ENCODE peak calls at places on chromosomes 5 and 9, in seven cellular contexts. J is Peyer's patch, H is spleen, O is A549, B is tibial nerve, E is heart left ventricle, S is HCT116. K is an unnamed sample.

GRCh38 chr9:135702002-135702721 is at the start of gene KCNT1:
- DNase-seq in J (no peak), H (no peak), O (peak), B (no peak), E (no peak), S (no peak), K (peak)

GRCh38 chr5:176943816-176944215 is 44.7 kb upstream of the HK3 start:
- DNase-seq in J (no peak), H (no peak), O (no peak), B (no peak), E (no peak), S (no peak), K (no peak)

GRCh38 chr5:65127181-65127901 is 354.4 kb downstream of the ADAMTS6 start:
- DNase-seq in J (no peak), H (no peak), O (no peak), B (no peak), E (no peak), S (no peak), K (no peak)

GRCh38 chr9:137045294-137046093 is 483 bp downstream of the NPDC1 start:
- DNase-seq in J (no peak), H (no peak), O (no peak), B (no peak), E (no peak), S (no peak), K (no peak)

GRCh38 chr9:78676623-78677022 is 379.7 kb downstream of the PSAT1 start:
- DNase-seq in J (no peak), H (no peak), O (no peak), B (no peak), E (no peak), S (no peak), K (no peak)

GRCh38 chr9:136244116-136244775 is 1.4 kb downstream of the QSOX2 start:
- DNase-seq in J (peak), H (no peak), O (no peak), B (no peak), E (no peak), S (no peak), K (no peak)

GRCh38 chr9:112032733-112033132 is 136.1 kb downstream of the UGCG start:
- DNase-seq in J (no peak), H (no peak), O (no peak), B (no peak), E (no peak), S (no peak), K (no peak)

GRCh38 chr5:153496835-153497234 is 6.4 kb downstream of the GRIA1 start:
- DNase-seq in J (no peak), H (no peak), O (peak), B (no peak), E (no peak), S (peak), K (no peak)

GRCh38 chr9:97412628-97413382 is 909 bp downstream of the TDRD7 start:
- DNase-seq in J (peak), H (no peak), O (no peak), B (no peak), E (no peak), S (no peak), K (no peak)

GRCh38 chr9:100575765-100576368 is 2.0 kb upstream of the CAVIN4 start:
- DNase-seq in J (no peak), H (no peak), O (no peak), B (no peak), E (no peak), S (no peak), K (no peak)

GRCh38 chr9:105046907-105047651 is 119.1 kb upstream of the ABCA1 start:
- DNase-seq in J (no peak), H (no peak), O (no peak), B (no peak), E (no peak), S (no peak), K (no peak)

GRCh38 chr9:28064241-28064640 is 491.0 kb upstream of the C9orf72 start:
- DNase-seq in J (no peak), H (no peak), O (no peak), B (no peak), E (no peak), S (no peak), K (no peak)

GRCh38 chr9:84778537-84778936 is 109.0 kb downstream of the NTRK2 start:
- DNase-seq in J (no peak), H (no peak), O (no peak), B (no peak), E (no peak), S (no peak), K (no peak)

GRCh38 chr5:134904621-134905245 is at the start of gene PCBD2:
- DNase-seq in J (peak), H (peak), O (peak), B (peak), E (peak), S (peak), K (peak)

GRCh38 chr5:61301820-61302563 is 30.1 kb upstream of the ZSWIM6 start:
- DNase-seq in J (no peak), H (no peak), O (peak), B (no peak), E (peak), S (peak), K (peak)

GRCh38 chr5:126015244-126016054 is 407.8 kb upstream of the GRAMD2B start:
- DNase-seq in J (no peak), H (no peak), O (no peak), B (no peak), E (no peak), S (no peak), K (no peak)

GRCh38 chr9:129703667-129704355 is 38.4 kb downstream of the PRRX2 start:
- DNase-seq in J (no peak), H (no peak), O (no peak), B (peak), E (no peak), S (no peak), K (no peak)

GRCh38 chr9:121744002-121744686 is 92.7 kb downstream of the DAB2IP start:
- DNase-seq in J (peak), H (peak), O (peak), B (peak), E (peak), S (no peak), K (peak)

GRCh38 chr5:168365581-168366081 is 74.2 kb downstream of the WWC1 start:
- DNase-seq in J (no peak), H (no peak), O (peak), B (no peak), E (no peak), S (peak), K (peak)

GRCh38 chr9:120928720-120929389 is 2.3 kb upstream of the TRAF1 start:
- DNase-seq in J (peak), H (peak), O (peak), B (peak), E (peak), S (no peak), K (peak)

GRCh38 chr9:3401556-3401955 is 124.2 kb downstream of the RFX3 start:
- DNase-seq in J (no peak), H (no peak), O (no peak), B (no peak), E (no peak), S (peak), K (no peak)

GRCh38 chr5:5420251-5420650 is 2.2 kb upstream of the ICE1 start:
- DNase-seq in J (no peak), H (no peak), O (no peak), B (no peak), E (no peak), S (no peak), K (no peak)

GRCh38 chr5:14183187-14183939 is 40.2 kb downstream of the TRIO start:
- DNase-seq in J (no peak), H (no peak), O (no peak), B (no peak), E (peak), S (no peak), K (no peak)

GRCh38 chr9:99732715-99733114 is 89.0 kb upstream of the NR4A3 start:
- DNase-seq in J (no peak), H (no peak), O (no peak), B (no peak), E (no peak), S (no peak), K (no peak)

GRCh38 chr9:69104830-69105527 is 69.1 kb upstream of the TJP2 start:
- DNase-seq in J (no peak), H (no peak), O (no peak), B (no peak), E (no peak), S (peak), K (peak)

GRCh38 chr5:110258460-110258859 is 468.0 kb downstream of the TMEM232 start:
- DNase-seq in J (no peak), H (no peak), O (no peak), B (no peak), E (no peak), S (no peak), K (no peak)

GRCh38 chr5:6717687-6718086 is 4.5 kb downstream of the TENT4A start:
- DNase-seq in J (no peak), H (no peak), O (no peak), B (no peak), E (no peak), S (no peak), K (no peak)

GRCh38 chr5:150146862-150147579 is 8.6 kb downstream of the PDGFRB start:
- DNase-seq in J (no peak), H (no peak), O (no peak), B (no peak), E (no peak), S (no peak), K (no peak)

GRCh38 chr9:29322240-29322639 is 1749.0 kb upstream of the C9orf72 start:
- DNase-seq in J (no peak), H (no peak), O (no peak), B (no peak), E (no peak), S (no peak), K (no peak)

DNA sequence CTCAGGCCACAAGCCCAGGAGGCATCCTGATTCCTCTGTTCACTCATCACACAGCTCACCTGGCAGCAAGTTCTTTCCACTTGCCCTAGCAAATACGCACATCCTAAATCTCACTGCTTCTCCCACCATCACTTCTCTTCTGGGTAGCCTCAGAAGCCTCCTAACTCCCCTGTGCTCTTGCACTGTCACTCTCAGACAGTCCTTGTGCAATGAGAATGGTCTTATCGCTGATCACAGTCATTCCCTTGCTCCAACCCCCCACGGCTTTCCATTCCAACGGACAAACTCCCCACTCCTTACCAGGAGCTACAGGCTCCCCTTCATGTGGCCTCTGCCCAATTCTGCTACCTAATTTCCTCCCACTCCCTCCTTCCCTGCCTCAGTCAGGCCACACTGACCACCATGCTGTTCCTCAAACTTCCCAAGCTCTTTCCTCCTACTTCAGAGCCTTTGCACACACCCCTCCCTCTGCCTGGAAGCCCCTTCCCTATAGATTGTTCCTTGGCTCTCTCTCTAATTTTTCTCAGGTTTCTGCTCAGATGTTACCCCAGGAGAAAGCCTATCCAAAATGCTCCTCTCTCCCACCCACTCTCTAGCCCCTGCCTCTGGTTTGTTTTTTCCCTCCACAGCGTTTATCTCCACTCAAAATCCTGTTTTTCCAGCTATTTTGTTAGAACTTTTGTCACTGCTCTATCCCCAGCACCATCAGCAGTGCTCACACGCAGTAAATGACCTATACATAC is 34.1 kb upstream of the TNFAIP8 start:
- DNase-seq in J (no peak), H (no peak), O (no peak), B (no peak), E (no peak), S (no peak), K (no peak)
- TF ChIP-seq POLR2A in J (no peak), H (no peak), O (no peak), B (no peak), E (no peak), S (no peak), K (no peak)

DNA sequence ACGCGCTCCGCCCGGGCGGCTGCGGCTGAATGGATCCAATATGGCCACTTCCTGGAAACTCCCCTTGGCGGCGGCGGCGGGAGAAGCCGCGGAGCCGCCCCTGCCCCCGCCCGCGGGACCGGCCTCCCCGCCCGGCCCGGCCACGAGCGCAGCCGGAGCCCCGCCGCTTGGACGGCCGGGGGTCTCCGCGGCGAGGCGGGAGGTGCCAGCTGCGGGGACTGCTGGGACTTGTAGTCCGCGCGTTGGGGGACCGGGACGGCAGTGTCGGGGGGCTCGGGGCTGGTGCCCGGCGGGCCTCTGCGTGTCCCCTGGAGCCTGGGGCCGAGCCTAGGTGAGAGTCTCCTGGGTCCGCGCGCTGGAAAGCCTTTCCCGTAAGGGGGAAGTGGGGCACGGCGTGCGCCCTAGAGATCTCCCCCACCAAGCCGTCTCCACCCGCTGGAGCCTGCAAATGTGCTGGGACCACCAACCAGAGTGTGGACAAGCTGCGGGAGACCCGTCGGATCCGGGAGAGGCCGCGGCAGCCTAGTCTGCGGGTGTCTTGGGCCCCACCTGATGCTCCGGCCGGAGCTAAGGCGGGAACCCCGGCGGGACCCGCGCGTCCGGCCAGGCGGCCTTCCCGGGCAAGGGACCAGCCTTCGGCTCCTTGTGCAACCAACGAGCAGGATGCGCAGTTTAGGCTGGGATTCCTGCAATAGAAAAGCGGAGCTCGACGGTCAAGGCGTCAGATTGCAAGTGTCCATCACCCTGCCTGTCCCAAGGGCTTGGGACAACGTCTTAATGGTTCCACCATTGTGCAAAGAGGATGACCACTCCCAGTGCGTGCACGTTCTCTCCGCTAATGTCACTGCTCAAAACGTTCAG is at the start of gene SEPTIN8:
- DNase-seq in J (no peak), H (peak), O (peak), B (no peak), E (peak), S (no peak), K (peak)
- H3K27ac ChIP-seq in J (peak), H (peak), O (peak), B (peak), E (peak), S (peak), K (peak)

GRCh38 chr9:134026561-134026960 is 1.3 kb downstream of the BRD3OS start:
- DNase-seq in J (no peak), H (peak), O (no peak), B (no peak), E (no peak), S (no peak), K (no peak)

GRCh38 chr9:134027561-134027960 is 2.3 kb downstream of the BRD3OS start:
- DNase-seq in J (no peak), H (peak), O (no peak), B (no peak), E (no peak), S (no peak), K (no peak)

GRCh38 chr9:134028076-134028475 is 2.8 kb downstream of the BRD3OS start:
- DNase-seq in J (no peak), H (peak), O (no peak), B (no peak), E (no peak), S (no peak), K (no peak)

GRCh38 chr9:134025606-134026541 is 593 bp downstream of the BRD3OS start:
- DNase-seq in J (peak), H (no peak), O (peak), B (no peak), E (no peak), S (no peak), K (peak)

GRCh38 chr9:134026981-134027380 is 1.7 kb downstream of the BRD3OS start:
- DNase-seq in J (no peak), H (peak), O (no peak), B (no peak), E (no peak), S (no peak), K (no peak)
- H3K4me3 ChIP-seq in J (no peak), H (no peak), O (no peak), B (no peak), E (no peak), S (no peak), K (no peak)

DNA sequence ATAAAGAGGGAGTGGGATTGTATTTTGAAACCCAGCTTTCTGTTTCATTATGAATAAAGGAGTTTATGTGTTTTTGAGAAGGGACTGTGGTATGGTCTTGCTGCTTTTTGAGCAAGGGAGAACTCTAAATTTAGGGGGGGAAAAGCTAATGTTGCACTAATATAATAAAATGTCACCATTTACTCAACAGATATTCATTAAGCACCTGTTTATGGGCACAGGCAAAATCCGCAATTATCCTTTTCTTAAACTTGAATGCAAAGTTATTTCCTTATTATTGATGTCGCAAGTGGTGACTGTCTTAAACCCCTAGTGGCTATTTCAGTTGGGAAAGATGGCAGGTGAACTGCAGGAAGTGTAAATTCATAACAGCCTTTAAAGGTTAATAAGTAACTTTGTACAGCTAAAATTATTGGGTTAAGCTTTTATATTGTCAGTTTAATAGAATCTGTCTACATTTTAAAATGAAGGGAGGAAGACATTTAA is 1.5 kb downstream of the CDC42SE2 start:
- DNase-seq in J (no peak), H (no peak), O (peak), B (no peak), E (no peak), S (peak), K (no peak)
- TF ChIP-seq POLR2A in J (no peak), H (no peak), O (no peak), B (no peak), E (no peak), S (no peak), K (no peak)

DNA sequence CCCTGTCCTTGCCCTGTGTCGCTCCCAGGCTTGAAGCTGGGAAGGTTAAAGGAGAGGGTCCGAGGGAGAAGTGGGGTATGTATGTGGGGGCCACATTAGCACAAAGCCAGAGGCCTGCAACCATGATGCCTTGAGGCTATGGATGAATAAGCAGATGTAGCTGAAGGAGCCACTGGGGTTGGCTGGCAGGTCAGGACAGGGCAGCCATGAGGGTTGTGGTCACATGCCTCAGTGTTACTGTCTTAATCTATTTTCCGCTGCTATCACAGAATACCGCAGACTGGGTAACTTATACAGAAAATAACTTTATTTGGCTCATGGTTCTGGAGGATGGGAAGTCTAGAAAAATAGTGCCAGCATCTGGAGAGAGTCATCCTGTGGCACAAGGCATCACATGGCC is 9.2 kb upstream of the GRHPR start:
- DNase-seq in J (no peak), H (peak), O (no peak), B (no peak), E (no peak), S (no peak), K (no peak)
- H3K27ac ChIP-seq in J (no peak), H (no peak), O (no peak), B (peak), E (no peak), S (no peak), K (no peak)

DNA sequence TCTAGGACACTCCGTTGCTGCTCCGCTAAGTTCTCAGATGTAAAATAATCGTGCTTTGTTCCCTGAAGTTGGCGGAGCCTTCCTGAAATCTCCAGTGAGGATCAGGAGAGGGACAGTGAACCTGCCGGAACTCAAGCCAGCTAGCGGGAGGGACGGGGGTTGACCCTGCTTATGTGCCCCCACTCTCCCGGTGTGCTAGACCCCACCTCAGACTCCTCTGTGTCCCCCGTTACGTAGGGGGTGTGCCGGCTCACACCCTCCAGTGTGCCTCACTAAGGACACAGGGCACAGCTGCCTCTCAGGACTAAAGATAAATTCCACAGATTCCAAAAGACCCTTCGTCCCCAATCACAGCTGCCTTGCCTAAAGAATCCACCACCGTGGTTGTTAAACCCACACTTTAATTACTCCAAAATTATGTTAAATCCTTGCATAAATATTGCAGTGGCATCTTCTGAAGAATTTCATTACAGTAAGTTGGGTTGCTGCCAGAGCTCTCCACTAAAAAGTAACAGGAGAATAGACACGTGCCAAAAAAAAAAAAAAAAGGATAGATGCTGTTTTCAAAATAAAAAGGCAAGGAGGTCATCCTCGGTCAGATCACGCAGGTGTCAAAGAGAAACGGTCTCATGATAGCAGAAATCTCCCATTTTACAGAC is 73.8 kb downstream of the GTF3C4 start:
- DNase-seq in J (no peak), H (peak), O (no peak), B (no peak), E (no peak), S (no peak), K (no peak)
- H3K4me3 ChIP-seq in J (no peak), H (no peak), O (no peak), B (no peak), E (no peak), S (no peak), K (no peak)

GRCh38 chr5:36777105-36777757 is 99.3 kb upstream of the NIPBL start:
- DNase-seq in J (no peak), H (no peak), O (peak), B (no peak), E (no peak), S (peak), K (no peak)
- TF ChIP-seq POLR2A in J (no peak), H (no peak), O (no peak), B (no peak), E (no peak), S (no peak), K (no peak)

GRCh38 chr9:80968611-80969010 is 720.7 kb downstream of the TLE1 start:
- DNase-seq in J (no peak), H (no peak), O (no peak), B (no peak), E (no peak), S (no peak), K (no peak)
- H3K27ac ChIP-seq in J (no peak), H (no peak), O (no peak), B (no peak), E (no peak), S (no peak), K (no peak)